ENCODE peak calls at places on chromosome 6, in ten cellular contexts. R, E, I, D, T, N, X, O, H and Y are unnamed samples.

GRCh38 chr6:11246722-11247121 is 14.3 kb upstream of the NEDD9 start:
- DNase-seq in I (no peak), O (no peak), X (no peak), E (no peak), D (no peak), T (no peak), N (no peak), H (no peak), R (no peak), Y (no peak)

GRCh38 chr6:158143700-158144099 is 24.4 kb downstream of the SERAC1 start:
- DNase-seq in T (no peak), E (no peak), X (no peak), O (peak; percentile 7), N (no peak), R (no peak), D (peak; percentile 39), H (no peak), I (peak; percentile 36), Y (peak; percentile 18)

GRCh38 chr6:151240036-151240685 is 394 bp downstream of the AKAP12 start:
- DNase-seq in I (peak; percentile 89), E (peak; percentile 61), N (peak; percentile 0), X (peak; percentile 85), H (peak; percentile 36), D (peak; percentile 78), O (peak; percentile 60), R (peak; percentile 67), T (peak; percentile 67), Y (peak; percentile 67)

GRCh38 chr6:15132854-15133670 is 112.8 kb upstream of the JARID2 start:
- DNase-seq in E (no peak), O (peak; percentile 82), X (peak; percentile 19), N (peak; percentile 80), R (no peak), T (no peak), H (no peak), I (no peak), D (peak; percentile 56), Y (no peak)

GRCh38 chr6:43910638-43911353 is 140.8 kb downstream of the VEGFA start:
- DNase-seq in T (no peak), R (no peak), D (peak; percentile 73), I (no peak), X (peak; percentile 40), O (no peak), N (peak; percentile 31), E (peak; percentile 65), H (no peak), Y (no peak)

GRCh38 chr6:4655196-4656025 is 120.8 kb upstream of the CDYL start:
- DNase-seq in D (no peak), O (no peak), E (no peak), T (no peak), N (no peak), H (no peak), R (no peak), I (no peak), X (no peak), Y (no peak)

GRCh38 chr6:149080511-149080910 is 237.0 kb upstream of the TAB2 start:
- DNase-seq in T (no peak), D (no peak), I (no peak), H (no peak), N (peak; percentile 57), O (no peak), X (no peak), R (no peak), E (no peak), Y (no peak)

GRCh38 chr6:15527838-15528617 is 134.8 kb downstream of the DTNBP1 start:
- DNase-seq in D (no peak), N (no peak), E (no peak), O (no peak), X (no peak), T (no peak), H (no peak), I (no peak), R (no peak), Y (no peak)

GRCh38 chr6:157059781-157060180 is 263.5 kb downstream of the TMEM242 start:
- DNase-seq in N (no peak), X (no peak), D (peak; percentile 19), T (no peak), I (no peak), H (peak; percentile 45), O (no peak), R (no peak), E (no peak), Y (no peak)

GRCh38 chr6:1461207-1461606 is 71.8 kb downstream of the FOXF2 start:
- DNase-seq in T (no peak), D (peak; percentile 23), E (peak; percentile 52), X (no peak), I (no peak), N (peak; percentile 11), O (no peak), H (no peak), R (no peak), Y (no peak)

GRCh38 chr6:131924881-131925474 is 26.2 kb downstream of the CCN2 start:
- DNase-seq in I (no peak), D (peak; percentile 75), N (peak; percentile 41), E (no peak), O (peak; percentile 27), T (no peak), X (no peak), H (no peak), R (no peak), Y (no peak)

GRCh38 chr6:131923356-131923755 is 27.8 kb downstream of the CCN2 start:
- DNase-seq in R (peak; percentile 59), O (no peak), D (peak; percentile 81), H (peak; percentile 67), I (peak; percentile 75), E (no peak), N (peak; percentile 42), T (no peak), X (peak; percentile 51), Y (peak; percentile 73)

GRCh38 chr6:131931063-131931745 is 20.0 kb downstream of the CCN2 start:
- DNase-seq in E (no peak), N (no peak), D (no peak), R (no peak), I (no peak), H (no peak), X (no peak), T (no peak), O (no peak), Y (no peak)

DNA sequence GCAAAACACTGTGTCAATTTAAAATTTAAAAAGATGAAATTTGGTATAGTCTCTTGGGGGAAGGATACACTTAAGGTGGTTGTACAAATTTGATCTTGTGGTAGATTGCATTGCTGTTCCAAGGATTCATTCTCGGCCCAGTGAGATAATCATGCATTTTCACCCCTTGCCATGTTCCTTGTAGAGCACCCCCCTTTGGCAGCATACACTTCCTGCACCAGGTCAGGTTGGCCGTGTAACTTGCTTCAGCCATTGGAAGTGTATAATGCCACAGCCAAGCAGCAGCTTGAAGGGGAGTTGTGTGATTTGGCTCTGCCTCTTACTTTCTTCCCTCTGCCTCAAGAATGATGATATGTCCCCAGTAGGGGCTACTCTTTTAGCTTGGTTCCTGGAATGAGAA is 21.9 kb downstream of the CCN2 start:
- DNase-seq in X (no peak), R (no peak), D (no peak), H (no peak), N (no peak), T (no peak), O (no peak), E (no peak), I (no peak), Y (no peak)
- TF ChIP-seq CTCF in X (no peak), R (no peak), D (peak; percentile 10), H (no peak), N (peak; percentile 29), T (no peak), O (no peak), E (no peak), I (no peak), Y (peak; percentile 36)

GRCh38 chr6:112457891-112458290 is 110.8 kb downstream of the RFPL4B start:
- DNase-seq in T (no peak), R (no peak), E (no peak), I (no peak), O (no peak), H (no peak), X (no peak), N (peak; percentile 5), D (peak; percentile 9), Y (no peak)
- TF ChIP-seq CTCF in T (no peak), R (no peak), E (no peak), I (no peak), O (no peak), H (no peak), X (no peak), N (no peak), D (no peak), Y (no peak)

GRCh38 chr6:90892271-90892670 is 305.4 kb upstream of the MAP3K7 start:
- DNase-seq in N (no peak), E (no peak), T (no peak), R (no peak), O (no peak), X (no peak), D (no peak), I (no peak), H (no peak), Y (no peak)
- TF ChIP-seq CTCF in N (no peak), E (no peak), T (no peak), R (no peak), O (no peak), X (no peak), D (no peak), I (no peak), H (no peak), Y (no peak)

DNA sequence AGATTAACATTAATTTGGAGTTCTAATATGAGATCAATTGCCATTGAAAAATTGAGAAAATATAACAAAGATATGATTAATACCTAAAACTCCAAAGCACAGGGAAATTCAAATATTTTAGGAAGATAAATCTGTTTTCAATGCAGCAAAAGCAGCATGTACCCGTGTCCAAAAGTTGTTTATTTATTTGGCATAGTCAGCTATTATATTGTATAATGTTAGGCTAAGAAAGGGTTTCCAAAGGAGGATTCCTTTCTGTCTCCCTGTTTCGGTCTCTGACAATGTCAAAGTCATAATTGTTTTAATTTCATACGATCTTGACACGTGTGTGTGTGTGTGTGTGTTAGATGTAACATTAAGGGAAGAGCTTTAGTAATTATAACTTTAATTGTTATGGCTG is 914.5 kb downstream of the EYS start:
- DNase-seq in N (no peak), O (no peak), R (no peak), H (no peak), D (no peak), X (no peak), E (no peak), T (no peak), I (no peak), Y (no peak)
- TF ChIP-seq CTCF in N (no peak), O (no peak), R (no peak), H (no peak), D (no peak), X (no peak), E (no peak), T (no peak), I (no peak), Y (no peak)

GRCh38 chr6:143501851-143502250 is 9.7 kb downstream of the FUCA2 start:
- DNase-seq in X (no peak), I (no peak), E (no peak), O (no peak), D (no peak), H (no peak), T (no peak), N (no peak), R (no peak), Y (no peak)
- TF ChIP-seq CTCF in X (no peak), I (no peak), E (peak; percentile 5), O (no peak), D (no peak), H (no peak), T (no peak), N (peak; percentile 40), R (no peak), Y (no peak)

GRCh38 chr6:29926795-29927427 is 15.4 kb upstream of the HLA-A start:
- DNase-seq in R (no peak), I (peak; percentile 77), N (peak; percentile 57), O (peak; percentile 9), D (peak; percentile 50), E (no peak), T (peak; percentile 53), H (peak; percentile 84), X (peak; percentile 78), Y (peak; percentile 62)
- TF ChIP-seq CTCF in R (no peak), I (no peak), N (no peak), O (no peak), D (no peak), E (no peak), T (no peak), H (no peak), X (no peak), Y (no peak)